ENCODE peak calls at places on chromosomes 5 and 9, in eight cellular contexts. Q is AG10803, A is fibroblast of the aortic adventitia, I is Calu3, D is glutamatergic neuron, B is spleen, E is heart left ventricle, L is OCI-LY7. K is an unnamed sample.

GRCh38 chr9:41229408-41230401 is 40.6 kb upstream of the ZNG1F start:
- DNase-seq in Q (peak), A (peak), I (no peak), D (no peak), B (peak), E (peak), L (peak), K (peak)

GRCh38 chr9:94175669-94176068 is 83.4 kb upstream of the ZNF169 start:
- DNase-seq in Q (no peak), A (peak), I (no peak), D (no peak), B (no peak), E (no peak), L (no peak), K (no peak)

GRCh38 chr5:159792180-159792579 is 124.1 kb upstream of the ADRA1B start:
- DNase-seq in Q (no peak), A (no peak), I (no peak), D (no peak), B (no peak), E (no peak), L (no peak), K (no peak)

GRCh38 chr5:10460252-10460906 is 18.7 kb downstream of the ROPN1L start:
- DNase-seq in Q (peak), A (peak), I (no peak), D (no peak), B (peak), E (peak), L (peak), K (no peak)

GRCh38 chr5:98517559-98517958 is 255.9 kb upstream of the RGMB start:
- DNase-seq in Q (no peak), A (no peak), I (no peak), D (no peak), B (no peak), E (no peak), L (no peak), K (no peak)

GRCh38 chr9:110912701-110913291 is 125.5 kb downstream of the LPAR1 start:
- DNase-seq in Q (peak), A (no peak), I (no peak), D (no peak), B (no peak), E (no peak), L (no peak), K (no peak)

GRCh38 chr5:19855929-19856328 is 132.1 kb downstream of the CDH18 start:
- DNase-seq in Q (peak), A (peak), I (no peak), D (no peak), B (no peak), E (no peak), L (no peak), K (no peak)

GRCh38 chr9:116280529-116280928 is 126.9 kb downstream of the PAPPA start:
- DNase-seq in Q (peak), A (no peak), I (no peak), D (no peak), B (no peak), E (no peak), L (no peak), K (no peak)

GRCh38 chr5:14871084-14871572 is 450 bp downstream of the ANKH start:
- DNase-seq in Q (no peak), A (no peak), I (peak), D (peak), B (peak), E (peak), L (peak), K (no peak)

GRCh38 chr5:14873093-14873492 is 1.5 kb upstream of the ANKH start:
- DNase-seq in Q (no peak), A (no peak), I (no peak), D (no peak), B (no peak), E (no peak), L (peak), K (no peak)

GRCh38 chr5:14872070-14872989 is 752 bp upstream of the ANKH start:
- DNase-seq in Q (peak), A (peak), I (peak), D (peak), B (peak), E (peak), L (peak), K (peak)

GRCh38 chr5:14870347-14871083 is 1.1 kb downstream of the ANKH start:
- DNase-seq in Q (no peak), A (peak), I (peak), D (peak), B (peak), E (peak), L (peak), K (no peak)

DNA sequence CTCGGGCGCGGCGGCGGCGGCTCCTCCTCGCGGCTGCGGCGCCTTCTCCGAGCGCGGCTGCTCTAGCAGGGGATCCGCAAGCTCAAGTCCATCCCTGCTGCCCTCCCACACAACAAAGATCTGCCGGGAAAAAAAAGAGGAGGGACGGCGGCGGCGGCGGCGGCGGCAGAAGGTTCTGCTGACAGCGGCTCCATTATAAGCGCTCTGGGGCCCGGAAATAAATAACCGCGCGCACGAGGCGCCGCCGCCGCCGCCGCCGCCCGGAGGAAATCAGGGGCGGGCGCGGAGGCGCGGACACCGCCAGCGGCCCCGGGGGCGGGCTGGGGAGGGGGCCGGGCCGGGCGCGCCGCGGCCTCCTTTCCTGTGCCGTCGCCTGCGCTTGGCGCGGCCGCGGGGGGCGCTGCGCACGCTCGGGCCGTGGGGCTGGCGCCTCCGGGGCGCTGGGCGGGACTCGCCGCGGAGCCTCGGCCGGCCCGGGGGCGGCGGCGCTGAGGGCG is at the start of gene ANKH:
- DNase-seq in Q (peak), A (peak), I (peak), D (peak), B (peak), E (peak), L (peak), K (no peak)
- TF ChIP-seq CTCF in Q (peak), A (peak), I (no peak), D (no peak), B (no peak), E (no peak), L (no peak), K (no peak)

DNA sequence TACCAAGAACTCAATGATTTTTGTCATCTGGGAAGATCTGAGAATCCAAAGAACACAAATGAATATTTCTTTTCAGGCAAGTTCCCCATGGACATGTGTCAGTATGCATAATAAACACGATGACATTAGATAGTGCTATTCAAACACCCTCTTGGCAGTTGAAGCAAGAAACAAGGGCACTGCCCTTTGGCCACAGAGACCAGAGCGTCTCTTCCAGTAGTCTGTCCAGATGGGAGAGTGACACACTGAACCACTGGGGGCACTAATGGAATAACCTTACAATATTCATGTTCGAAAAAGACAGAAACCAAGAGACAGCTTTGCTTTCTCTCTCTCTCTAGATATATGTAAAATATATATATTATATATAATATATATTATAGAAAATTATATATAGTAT is 301.9 kb downstream of the CTNND2 start:
- DNase-seq in Q (no peak), A (no peak), I (no peak), D (no peak), B (no peak), E (peak), L (no peak), K (no peak)
- TF ChIP-seq CTCF in Q (no peak), A (no peak), I (no peak), D (peak), B (no peak), E (no peak), L (no peak), K (no peak)

GRCh38 chr9:137049544-137050449 is 3.8 kb upstream of the NPDC1 start:
- DNase-seq in Q (peak), A (peak), I (no peak), D (peak), B (no peak), E (peak), L (peak), K (peak)
- TF ChIP-seq CTCF in Q (peak), A (peak), I (no peak), D (peak), B (peak), E (peak), L (peak), K (no peak)

DNA sequence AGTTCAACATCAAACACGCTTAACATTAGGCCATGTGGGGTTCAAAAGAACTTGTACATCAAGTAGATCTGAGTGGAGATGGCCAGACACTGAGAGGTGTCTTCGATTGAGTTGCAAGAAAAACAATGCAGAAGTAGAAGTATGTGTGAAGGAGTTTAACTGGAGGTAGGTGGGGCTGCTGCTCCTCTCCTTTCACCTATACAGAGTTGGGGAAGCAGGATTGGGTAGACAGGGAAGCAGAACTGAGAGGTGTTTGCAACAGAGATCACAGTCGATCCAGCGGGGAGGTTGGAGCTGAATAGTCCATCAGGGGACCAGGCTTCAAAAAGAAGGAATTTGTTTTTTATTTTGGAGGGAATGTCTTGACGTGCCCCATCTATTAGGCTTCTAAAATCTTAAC is 61.7 kb upstream of the SLC27A6 start:
- DNase-seq in Q (no peak), A (no peak), I (no peak), D (no peak), B (no peak), E (no peak), L (no peak), K (no peak)
- TF ChIP-seq CTCF in Q (no peak), A (no peak), I (no peak), D (no peak), B (no peak), E (no peak), L (no peak), K (no peak)

GRCh38 chr9:96038271-96038670 is 162.8 kb downstream of the ERCC6L2 start:
- DNase-seq in Q (no peak), A (no peak), I (no peak), D (no peak), B (no peak), E (no peak), L (no peak), K (no peak)

GRCh38 chr9:96040591-96041461 is 165.3 kb downstream of the ERCC6L2 start:
- DNase-seq in Q (no peak), A (no peak), I (no peak), D (no peak), B (no peak), E (no peak), L (no peak), K (no peak)

GRCh38 chr9:96033896-96034295 is 158.4 kb downstream of the ERCC6L2 start:
- DNase-seq in Q (no peak), A (no peak), I (no peak), D (no peak), B (no peak), E (no peak), L (no peak), K (no peak)

GRCh38 chr9:96034553-96035122 is 159.1 kb downstream of the ERCC6L2 start:
- DNase-seq in Q (no peak), A (no peak), I (no peak), D (no peak), B (no peak), E (no peak), L (no peak), K (no peak)

GRCh38 chr9:96038914-96039313 is 163.4 kb downstream of the ERCC6L2 start:
- DNase-seq in Q (no peak), A (no peak), I (no peak), D (no peak), B (no peak), E (no peak), L (no peak), K (no peak)
- TF ChIP-seq CTCF in Q (no peak), A (no peak), I (no peak), D (no peak), B (no peak), E (no peak), L (no peak), K (no peak)

DNA sequence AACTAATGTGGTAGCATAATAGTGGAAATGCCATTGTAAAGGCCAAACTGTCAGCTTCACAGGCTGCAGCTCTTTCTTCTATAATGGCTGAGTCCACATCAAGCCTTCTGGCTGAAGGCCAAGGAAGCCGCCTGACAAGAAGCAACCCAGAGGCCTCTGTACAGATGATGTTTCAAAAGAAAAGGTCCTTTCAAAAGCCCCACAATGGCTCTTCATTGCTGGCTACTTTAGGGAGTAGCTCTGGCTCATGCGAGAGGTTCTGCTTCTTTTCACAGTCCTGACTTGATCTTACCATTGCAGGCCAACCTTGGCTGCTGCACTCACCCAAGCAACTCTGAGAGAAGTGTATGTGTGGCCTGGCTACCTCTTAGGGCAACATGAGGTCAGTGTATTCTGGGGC is 54.5 kb upstream of the EQTN start:
- DNase-seq in Q (no peak), A (peak), I (no peak), D (no peak), B (no peak), E (peak), L (no peak), K (no peak)
- TF ChIP-seq CTCF in Q (no peak), A (no peak), I (no peak), D (no peak), B (no peak), E (no peak), L (no peak), K (no peak)

GRCh38 chr5:91244380-91245073 is 138.6 kb downstream of the ARRDC3 start:
- DNase-seq in Q (no peak), A (no peak), I (no peak), D (no peak), B (no peak), E (no peak), L (no peak), K (no peak)
- TF ChIP-seq CTCF in Q (no peak), A (no peak), I (no peak), D (peak), B (no peak), E (no peak), L (no peak), K (no peak)